ENCODE peak calls at places on chromosomes 2 and 18, in four cellular contexts. N, T, Q and G are unnamed samples.

GRCh38 chr2:12173271-12173942 is 427.0 kb downstream of the LPIN1 start:
- DNase-seq in N (no peak), T (peak), Q (no peak), G (peak)

GRCh38 chr2:109448946-109449788 is 164.6 kb downstream of the SEPTIN10 start:
- DNase-seq in N (no peak), T (peak), Q (no peak), G (no peak)

GRCh38 chr2:160376576-160376975 is 117.0 kb downstream of the RBMS1 start:
- DNase-seq in N (no peak), T (peak), Q (peak), G (no peak)

GRCh38 chr18:79575891-79576685 is 103.5 kb upstream of the CTDP1 start:
- DNase-seq in N (no peak), T (peak), Q (no peak), G (peak)

GRCh38 chr18:74508366-74508765 is 12.2 kb downstream of the CNDP2 start:
- DNase-seq in N (no peak), T (no peak), Q (no peak), G (no peak)

GRCh38 chr2:162344617-162344950 is 652 bp downstream of the GCA start:
- DNase-seq in N (no peak), T (no peak), Q (no peak), G (no peak)

GRCh38 chr2:46901611-46902010 is 14.0 kb downstream of the MCFD2 start:
- DNase-seq in N (no peak), T (no peak), Q (no peak), G (no peak)

GRCh38 chr2:218883491-218884490 is 3.1 kb downstream of the WNT10A start:
- DNase-seq in N (no peak), T (peak), Q (peak), G (peak)

GRCh38 chr2:229870903-229871650 is 50.7 kb downstream of the TRIP12 start:
- DNase-seq in N (no peak), T (peak), Q (no peak), G (peak)

GRCh38 chr18:41354151-41354550 is 600.9 kb upstream of the PIK3C3 start:
- DNase-seq in N (no peak), T (no peak), Q (no peak), G (no peak)

GRCh38 chr2:74777161-74777900 is 56.6 kb upstream of the HK2 start:
- DNase-seq in N (no peak), T (no peak), Q (no peak), G (no peak)

GRCh38 chr2:131058214-131058613 is 35.0 kb downstream of the FAM168B start:
- DNase-seq in N (no peak), T (no peak), Q (no peak), G (no peak)

GRCh38 chr2:165239230-165239629 is at the start of gene SCN2A:
- DNase-seq in N (peak), T (peak), Q (peak), G (peak)

GRCh38 chr18:74251297-74252031 is 40.3 kb downstream of the CYB5A start:
- DNase-seq in N (no peak), T (peak), Q (peak), G (peak)

GRCh38 chr2:71891155-71891554 is 256.5 kb downstream of the CYP26B1 start:
- DNase-seq in N (no peak), T (no peak), Q (no peak), G (no peak)

GRCh38 chr2:67883316-67884080 is 179.3 kb downstream of the C1D start:
- DNase-seq in N (no peak), T (no peak), Q (no peak), G (no peak)

GRCh38 chr2:39504790-39505335 is 67.8 kb upstream of the MAP4K3 start:
- DNase-seq in N (no peak), T (peak), Q (no peak), G (peak)

GRCh38 chr2:71306762-71307161 is 24.8 kb upstream of the ZNF638 start:
- DNase-seq in N (peak), T (peak), Q (peak), G (no peak)

GRCh38 chr2:95026471-95027368 is 1.2 kb downstream of the MAL start:
- DNase-seq in N (no peak), T (no peak), Q (peak), G (no peak)

GRCh38 chr2:236195726-236196125 is 27.5 kb upstream of the GBX2 start:
- DNase-seq in N (no peak), T (no peak), Q (no peak), G (no peak)

GRCh38 chr2:190578158-190579057 is 43.9 kb upstream of the NEMP2 start:
- DNase-seq in N (no peak), T (peak), Q (no peak), G (peak)

GRCh38 chr2:172081248-172082022 is 3.9 kb upstream of the DLX1 start:
- DNase-seq in N (no peak), T (no peak), Q (peak), G (no peak)

GRCh38 chr2:117833911-117834310 is 19.4 kb downstream of the DDX18 start:
- DNase-seq in N (no peak), T (no peak), Q (no peak), G (no peak)

GRCh38 chr2:74632209-74632938 is 15.8 kb downstream of the M1AP start:
- DNase-seq in N (no peak), T (peak), Q (peak), G (peak)

GRCh38 chr2:207258191-207258991 is 92.6 kb upstream of the KLF7 start:
- DNase-seq in N (peak), T (peak), Q (no peak), G (peak)

GRCh38 chr2:238866656-238867277 is 18.9 kb downstream of the TWIST2 start:
- DNase-seq in N (no peak), T (no peak), Q (no peak), G (no peak)

GRCh38 chr2:189022002-189022401 is 47.8 kb downstream of the COL3A1 start:
- DNase-seq in N (no peak), T (peak), Q (no peak), G (peak)

GRCh38 chr18:51278045-51278649 is 80.7 kb upstream of the MEX3C start:
- DNase-seq in N (no peak), T (peak), Q (peak), G (no peak)

GRCh38 chr2:65778126-65778525 is 345.7 kb upstream of the SPRED2 start:
- DNase-seq in N (no peak), T (peak), Q (peak), G (no peak)

GRCh38 chr18:13465126-13465446 is 246.5 kb downstream of the LDLRAD4 start:
- DNase-seq in N (no peak), T (no peak), Q (no peak), G (no peak)

GRCh38 chr2:74206180-74206688 is 7.8 kb downstream of the MTHFD2 start:
- DNase-seq in N (peak), T (peak), Q (no peak), G (peak)

GRCh38 chr18:21484851-21485636 is 115.5 kb downstream of the ESCO1 start:
- DNase-seq in N (no peak), T (peak), Q (no peak), G (peak)

GRCh38 chr2:121479882-121480522 is 50.7 kb upstream of the RNU4ATAC start:
- DNase-seq in N (no peak), T (peak), Q (peak), G (peak)

GRCh38 chr2:168182850-168183249 is 64.5 kb downstream of the STK39 start:
- DNase-seq in N (no peak), T (peak), Q (no peak), G (no peak)

GRCh38 chr2:64607381-64607780 is 46.3 kb downstream of the SERTAD2 start:
- DNase-seq in N (no peak), T (no peak), Q (no peak), G (no peak)

GRCh38 chr2:64606495-64607363 is 47.0 kb downstream of the SERTAD2 start:
- DNase-seq in N (no peak), T (peak), Q (peak), G (peak)

GRCh38 chr2:64608867-64609228 is 44.9 kb downstream of the SERTAD2 start:
- DNase-seq in N (no peak), T (no peak), Q (peak), G (no peak)

GRCh38 chr2:64610456-64610855 is 43.3 kb downstream of the SERTAD2 start:
- DNase-seq in N (no peak), T (no peak), Q (no peak), G (no peak)

GRCh38 chr2:64609229-64609994 is 44.3 kb downstream of the SERTAD2 start:
- DNase-seq in N (no peak), T (no peak), Q (peak), G (peak)
- H3K4me3 ChIP-seq in N (peak), T (peak), Q (peak), G (peak)

GRCh38 chr2:227932403-227932802 is 61.0 kb downstream of the DAW1 start:
- DNase-seq in N (no peak), T (peak), Q (no peak), G (no peak)
- TF ChIP-seq CTCF in N (no peak), T (peak), Q (no peak), G (no peak)

GRCh38 chr2:59301466-59302402 is 1060.6 kb upstream of the FANCL start:
- DNase-seq in N (peak), T (peak), Q (peak), G (peak)

GRCh38 chr2:59297829-59298228 is 1056.7 kb upstream of the FANCL start:
- DNase-seq in N (no peak), T (peak), Q (no peak), G (no peak)

GRCh38 chr2:59295524-59296162 is 1054.5 kb upstream of the FANCL start:
- DNase-seq in N (no peak), T (no peak), Q (no peak), G (no peak)

GRCh38 chr2:59296279-59296678 is 1055.2 kb upstream of the FANCL start:
- DNase-seq in N (no peak), T (peak), Q (no peak), G (peak)
- H3K4me3 ChIP-seq in N (no peak), T (no peak), Q (no peak), G (no peak)

DNA sequence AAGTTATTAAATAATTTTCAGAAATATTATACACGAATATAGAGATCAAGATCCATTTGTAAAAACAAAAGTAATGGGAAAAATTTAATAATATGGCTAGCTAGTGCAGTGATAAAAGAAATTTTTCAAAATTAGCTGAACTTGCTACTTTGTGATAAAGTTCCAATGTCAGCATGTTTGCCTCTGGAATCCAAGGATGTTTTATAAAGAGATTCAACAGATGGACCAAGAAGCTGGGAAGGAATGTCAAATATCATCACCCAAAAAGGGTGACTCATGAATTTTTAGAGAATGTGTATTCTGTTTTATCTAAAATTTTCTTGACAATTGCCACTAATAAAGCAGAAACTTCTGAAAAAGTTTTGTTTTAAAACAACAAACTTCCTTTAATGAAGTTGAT is 95.3 kb downstream of the FSIP2 start:
- DNase-seq in N (no peak), T (no peak), Q (no peak), G (no peak)
- TF ChIP-seq CTCF in N (no peak), T (no peak), Q (no peak), G (no peak)

DNA sequence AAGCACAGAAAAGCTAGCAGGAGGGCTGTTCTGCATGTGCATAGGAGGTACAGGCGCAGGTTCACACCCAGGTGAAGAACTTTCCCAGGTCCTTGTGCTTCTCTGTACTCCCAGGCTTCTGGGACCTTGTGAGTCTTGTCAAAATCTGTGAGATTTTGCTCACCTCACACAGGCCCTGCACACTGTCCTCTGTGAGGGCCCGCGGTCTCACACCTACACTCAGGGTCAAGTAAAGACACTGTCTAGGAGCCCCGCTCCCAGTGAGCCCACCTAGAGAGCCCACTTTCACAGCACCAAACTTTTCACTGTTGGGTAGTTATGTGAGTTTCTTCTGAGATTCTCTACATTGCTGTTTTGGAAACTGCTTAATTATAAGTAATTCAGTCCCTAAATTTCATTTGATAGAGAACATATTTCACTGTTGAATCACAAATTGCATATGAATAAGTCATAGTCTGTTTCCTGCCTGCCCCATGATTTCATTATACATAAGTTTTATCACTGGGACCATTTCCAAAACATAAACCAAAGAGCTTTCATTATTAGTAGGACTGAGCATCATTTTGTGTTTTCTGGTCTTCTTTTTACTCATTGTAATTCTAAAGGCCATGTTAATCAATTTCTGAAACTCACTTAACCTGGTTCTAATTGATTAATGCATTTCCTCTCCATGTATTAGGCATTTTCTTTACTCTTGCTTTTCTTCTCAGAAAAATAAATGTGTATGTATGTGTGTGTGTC is 234.2 kb upstream of the SPOPL start:
- DNase-seq in N (peak), T (peak), Q (no peak), G (peak)
- H3K4me3 ChIP-seq in N (no peak), T (no peak), Q (no peak), G (no peak)

DNA sequence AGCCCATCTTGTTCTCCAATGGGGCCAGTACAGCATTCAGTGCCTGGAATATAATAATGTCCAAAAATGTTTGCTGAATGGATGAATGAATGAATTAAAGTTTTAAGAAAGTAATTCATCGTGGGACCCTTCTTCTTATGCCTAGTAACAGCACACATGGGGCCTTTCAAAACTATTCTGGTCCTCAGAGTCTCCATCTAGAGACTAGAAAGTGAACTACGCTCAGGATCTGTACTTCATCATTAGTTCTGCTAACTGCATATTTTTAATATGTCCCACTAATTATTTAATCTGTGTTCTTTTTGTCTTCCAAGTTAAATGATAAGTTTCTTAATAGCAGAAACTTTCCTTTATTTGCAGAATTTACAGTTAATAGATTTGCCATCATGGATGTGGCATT is 172.5 kb downstream of the SMAD2 start:
- DNase-seq in N (no peak), T (peak), Q (peak), G (no peak)
- TF ChIP-seq CTCF in N (peak), T (peak), Q (peak), G (peak)

DNA sequence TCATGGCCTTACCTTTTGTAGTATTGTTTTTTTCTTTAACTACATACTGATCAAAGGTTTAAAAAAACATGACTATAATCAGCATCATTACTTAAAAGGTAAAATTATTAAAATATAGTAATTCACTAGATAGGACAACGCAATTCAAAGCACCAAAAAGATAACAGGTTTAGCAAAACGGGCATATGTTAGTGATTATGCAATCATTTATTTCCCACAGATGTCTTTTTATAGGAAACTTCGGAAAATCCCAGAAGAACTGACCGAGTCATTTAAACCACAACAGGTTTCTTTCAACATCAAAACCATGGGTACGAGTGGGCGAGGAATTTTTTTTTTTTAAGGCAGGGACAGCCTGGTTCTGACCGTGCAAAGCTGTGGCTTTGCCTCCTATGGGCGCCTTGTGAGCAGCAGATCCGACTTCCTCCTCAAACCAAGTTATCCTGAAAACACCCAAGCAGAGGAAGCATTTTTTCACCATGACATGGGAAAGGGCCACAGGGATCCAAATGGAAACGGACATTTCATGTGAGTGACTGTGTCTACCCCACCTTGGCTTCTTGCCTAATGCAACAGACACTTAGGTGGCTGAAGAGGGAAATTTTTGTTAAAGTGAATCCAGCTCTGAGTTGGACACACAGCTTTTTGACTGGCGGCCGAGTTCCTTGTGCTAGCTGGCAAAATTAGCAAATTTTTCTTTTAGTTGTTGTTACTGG is 487.2 kb upstream of the ZEB2 start:
- DNase-seq in N (peak), T (peak), Q (no peak), G (peak)
- H3K4me3 ChIP-seq in N (peak), T (no peak), Q (no peak), G (peak)

GRCh38 chr2:111126581-111126980 is 5.9 kb downstream of the BCL2L11 start:
- DNase-seq in N (no peak), T (no peak), Q (no peak), G (no peak)
- TF ChIP-seq CTCF in N (no peak), T (no peak), Q (no peak), G (no peak)

GRCh38 chr2:241540766-241541561 is 17.6 kb upstream of the BOK start:
- DNase-seq in N (no peak), T (peak), Q (peak), G (peak)
- H3K4me3 ChIP-seq in N (peak), T (peak), Q (peak), G (peak)

GRCh38 chr2:20452551-20452950 is 5.7 kb downstream of the RHOB start:
- DNase-seq in N (no peak), T (no peak), Q (peak), G (no peak)
- TF ChIP-seq CTCF in N (peak), T (no peak), Q (no peak), G (peak)